ENCODE peak calls at places on chromosome 22, in ten cellular contexts. H, L, T, J, R, M, W, S, F and V are unnamed samples.

GRCh38 chr22:46538816-46539163 is 1.4 kb upstream of the CELSR1 start:
- DNase-seq in H (no peak), L (no peak), T (peak), J (no peak), R (no peak), M (peak), W (no peak), S (no peak), F (no peak), V (no peak)

GRCh38 chr22:42326301-42326700 is 55.8 kb upstream of the TCF20 start:
- DNase-seq in H (no peak), L (no peak), T (no peak), J (no peak), R (no peak), M (no peak), W (no peak), S (no peak), F (no peak), V (no peak)

GRCh38 chr22:29813563-29813962 is 24.5 kb downstream of the ASCC2 start:
- DNase-seq in H (no peak), L (no peak), T (no peak), J (peak), R (no peak), M (no peak), W (no peak), S (no peak), F (no peak), V (no peak)

GRCh38 chr22:46833228-46833627 is 70.8 kb downstream of the TBC1D22A start:
- DNase-seq in H (no peak), L (no peak), T (peak), J (peak), R (no peak), M (no peak), W (no peak), S (peak), F (no peak), V (no peak)

GRCh38 chr22:41902932-41903421 is 11.9 kb downstream of the SHISA8 start:
- DNase-seq in H (no peak), L (no peak), T (no peak), J (no peak), R (no peak), M (no peak), W (peak), S (peak), F (no peak), V (no peak)

GRCh38 chr22:34971456-34971855 is 94.5 kb upstream of the ISX start:
- DNase-seq in H (no peak), L (no peak), T (no peak), J (no peak), R (no peak), M (no peak), W (no peak), S (no peak), F (no peak), V (no peak)

GRCh38 chr22:30675436-30675835 is 7.8 kb upstream of the DUSP18 start:
- DNase-seq in H (no peak), L (no peak), T (no peak), J (no peak), R (no peak), M (no peak), W (no peak), S (no peak), F (no peak), V (no peak)

GRCh38 chr22:47119181-47119580 is 356.7 kb downstream of the TBC1D22A start:
- DNase-seq in H (no peak), L (no peak), T (no peak), J (no peak), R (no peak), M (peak), W (no peak), S (no peak), F (no peak), V (no peak)

GRCh38 chr22:46338636-46339035 is 3.1 kb downstream of the TRMU start:
- DNase-seq in H (no peak), L (no peak), T (no peak), J (no peak), R (no peak), M (no peak), W (no peak), S (no peak), F (no peak), V (no peak)

GRCh38 chr22:41551882-41552582 is 7.8 kb upstream of the POLR3H start:
- DNase-seq in H (no peak), L (no peak), T (no peak), J (no peak), R (no peak), M (no peak), W (no peak), S (no peak), F (no peak), V (no peak)

GRCh38 chr22:31857247-31857646 is 87.1 kb upstream of the YWHAH start:
- DNase-seq in H (no peak), L (no peak), T (no peak), J (peak), R (no peak), M (no peak), W (no peak), S (no peak), F (no peak), V (no peak)

GRCh38 chr22:42400811-42401547 is 31.2 kb downstream of the NFAM1 start:
- DNase-seq in H (no peak), L (no peak), T (no peak), J (no peak), R (no peak), M (no peak), W (no peak), S (no peak), F (no peak), V (no peak)

GRCh38 chr22:32699686-32700085 is 101.8 kb upstream of the TIMP3 start:
- DNase-seq in H (no peak), L (no peak), T (no peak), J (no peak), R (no peak), M (no peak), W (no peak), S (no peak), F (no peak), V (no peak)

GRCh38 chr22:35498026-35498425 is 42.6 kb upstream of the RASD2 start:
- DNase-seq in H (no peak), L (no peak), T (peak), J (peak), R (no peak), M (no peak), W (no peak), S (no peak), F (no peak), V (no peak)

GRCh38 chr22:27242917-27243589 is 558.5 kb downstream of the MN1 start:
- DNase-seq in H (no peak), L (no peak), T (no peak), J (peak), R (no peak), M (no peak), W (no peak), S (peak), F (no peak), V (no peak)

GRCh38 chr22:40238425-40239344 is 61.0 kb downstream of the TNRC6B start:
- DNase-seq in H (peak), L (no peak), T (peak), J (no peak), R (no peak), M (peak), W (peak), S (peak), F (no peak), V (no peak)

GRCh38 chr22:35312198-35313059 is 12.7 kb downstream of the TOM1 start:
- DNase-seq in H (peak), L (no peak), T (peak), J (peak), R (no peak), M (peak), W (no peak), S (no peak), F (no peak), V (no peak)

GRCh38 chr22:48897959-48898358 is 929.7 kb downstream of the BRD1 start:
- DNase-seq in H (no peak), L (no peak), T (no peak), J (no peak), R (no peak), M (no peak), W (no peak), S (no peak), F (no peak), V (no peak)

GRCh38 chr22:49046546-49047305 is 780.9 kb downstream of the BRD1 start:
- DNase-seq in H (no peak), L (no peak), T (no peak), J (peak), R (no peak), M (no peak), W (no peak), S (no peak), F (no peak), V (no peak)

GRCh38 chr22:35357883-35358621 is 22.8 kb upstream of the HMOX1 start:
- DNase-seq in H (no peak), L (no peak), T (peak), J (no peak), R (no peak), M (peak), W (no peak), S (no peak), F (no peak), V (no peak)

GRCh38 chr22:24101966-24102365 is 79.3 kb upstream of the SUSD2 start:
- DNase-seq in H (no peak), L (no peak), T (no peak), J (no peak), R (no peak), M (no peak), W (no peak), S (no peak), F (no peak), V (no peak)
- TF ChIP-seq CTCF in H (no peak), L (no peak), T (no peak), J (no peak), R (no peak), M (no peak), W (no peak), S (no peak), F (no peak), V (no peak)

GRCh38 chr22:50576070-50576469 is 2.2 kb downstream of the CPT1B start:
- DNase-seq in H (no peak), L (no peak), T (peak), J (no peak), R (no peak), M (peak), W (no peak), S (no peak), F (no peak), V (no peak)
- TF ChIP-seq CTCF in H (no peak), L (no peak), T (peak), J (no peak), R (no peak), M (peak), W (peak), S (peak), F (no peak), V (no peak)

GRCh38 chr22:39185601-39186012 is 33.1 kb upstream of the CBX7 start:
- DNase-seq in H (no peak), L (no peak), T (peak), J (no peak), R (peak), M (peak), W (peak), S (no peak), F (no peak), V (no peak)
- TF ChIP-seq CTCF in H (no peak), L (no peak), T (peak), J (peak), R (peak), M (peak), W (peak), S (no peak), F (no peak), V (no peak)

GRCh38 chr22:44668886-44669724 is 32.9 kb upstream of the PRR5 start:
- DNase-seq in H (no peak), L (no peak), T (no peak), J (no peak), R (no peak), M (no peak), W (peak), S (no peak), F (no peak), V (no peak)

GRCh38 chr22:44667829-44668189 is 34.2 kb upstream of the PRR5 start:
- DNase-seq in H (no peak), L (no peak), T (no peak), J (no peak), R (no peak), M (no peak), W (no peak), S (no peak), F (no peak), V (no peak)

GRCh38 chr22:44668190-44668885 is 33.7 kb upstream of the PRR5 start:
- DNase-seq in H (no peak), L (no peak), T (no peak), J (peak), R (no peak), M (no peak), W (peak), S (no peak), F (no peak), V (no peak)

GRCh38 chr22:44670220-44670983 is 31.6 kb upstream of the PRR5 start:
- DNase-seq in H (no peak), L (no peak), T (no peak), J (no peak), R (no peak), M (no peak), W (no peak), S (no peak), F (no peak), V (no peak)

DNA sequence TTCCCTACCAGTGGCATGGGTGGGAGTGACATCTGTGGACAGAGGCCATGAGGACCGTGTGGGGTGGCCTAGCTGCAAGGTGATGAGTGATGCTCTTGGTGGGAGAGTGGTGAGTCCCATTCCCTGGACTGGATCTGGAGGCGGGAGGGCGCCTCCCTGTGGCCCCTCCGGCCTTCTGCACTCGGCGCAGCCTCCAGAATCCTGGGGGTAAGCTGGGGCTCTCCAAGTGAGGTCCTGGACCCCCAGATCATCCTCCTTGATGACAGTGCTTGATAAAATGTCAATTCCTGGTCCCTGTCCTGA is 32.3 kb upstream of the PRR5 start:
- DNase-seq in H (no peak), L (no peak), T (peak), J (no peak), R (no peak), M (peak), W (no peak), S (no peak), F (no peak), V (no peak)
- TF ChIP-seq CTCF in H (no peak), L (no peak), T (peak), J (peak), R (no peak), M (peak), W (no peak), S (no peak), F (no peak), V (no peak)

DNA sequence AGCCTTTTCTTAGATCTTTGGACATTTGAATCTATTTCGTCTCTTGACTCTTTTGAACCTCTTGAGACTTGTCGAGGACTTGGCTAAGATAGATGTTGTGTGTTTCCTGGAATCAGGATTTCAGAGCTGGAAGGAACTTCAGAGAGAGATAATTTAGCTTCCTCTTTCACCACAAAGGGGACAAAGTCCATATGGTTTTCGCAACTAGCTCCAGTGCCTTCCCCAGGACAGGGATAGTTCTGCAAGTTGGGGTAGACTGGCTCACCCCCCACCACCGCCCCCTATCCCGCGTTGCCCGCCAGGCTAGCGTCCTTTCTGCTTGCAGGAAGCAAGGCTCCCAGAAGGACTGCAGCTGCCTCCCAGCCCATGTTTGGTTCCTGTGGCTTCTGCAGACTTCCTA is 75.7 kb upstream of the MYO18B start:
- DNase-seq in H (no peak), L (peak), T (no peak), J (peak), R (peak), M (no peak), W (peak), S (no peak), F (no peak), V (no peak)
- TF ChIP-seq CTCF in H (no peak), L (no peak), T (no peak), J (no peak), R (no peak), M (no peak), W (no peak), S (no peak), F (no peak), V (no peak)

DNA sequence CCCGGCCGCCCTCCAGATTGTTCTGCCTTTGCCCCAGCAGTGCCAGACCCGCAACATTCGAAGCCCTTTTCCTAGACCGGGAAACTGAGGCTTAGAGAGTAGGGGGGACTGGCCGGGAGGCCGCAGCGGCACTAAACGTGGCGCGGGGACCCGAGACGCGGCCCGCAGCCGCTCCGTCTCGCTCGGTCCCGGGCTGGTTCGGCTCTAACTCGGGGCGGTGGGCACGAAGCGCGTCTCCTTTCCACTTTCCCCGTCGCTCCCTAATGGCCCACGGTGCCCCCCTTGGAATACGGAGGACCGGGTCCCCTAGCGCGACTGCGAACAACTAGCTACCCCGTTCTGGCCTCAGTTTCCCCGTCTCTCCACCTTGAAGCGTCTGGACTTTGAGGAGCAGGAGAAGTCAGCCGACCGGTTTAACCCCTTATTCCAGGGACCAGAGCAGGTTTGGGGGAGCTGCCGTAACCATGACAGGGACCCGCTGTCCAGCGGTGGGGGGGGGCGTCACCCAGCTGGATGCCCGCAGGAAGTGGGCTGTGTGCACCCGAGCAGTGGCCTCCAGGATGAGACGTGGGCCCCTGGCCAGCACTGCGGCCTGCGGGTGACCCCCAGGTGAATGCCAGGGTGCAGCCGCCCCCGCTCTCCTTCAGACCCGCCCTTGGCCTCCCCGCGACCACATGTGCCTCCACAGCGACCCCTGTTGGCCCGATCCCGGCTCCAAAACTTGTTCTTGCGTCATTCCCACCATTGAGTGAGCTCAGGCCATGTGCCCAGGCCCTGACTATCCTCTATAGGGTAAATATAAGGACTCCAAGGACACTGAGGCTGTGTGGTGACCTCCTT is 1.1 kb downstream of the CDC42EP1 start:
- DNase-seq in H (peak), L (no peak), T (peak), J (peak), R (peak), M (peak), W (peak), S (peak), F (peak), V (peak)
- TF ChIP-seq CTCF in H (peak), L (peak), T (peak), J (peak), R (peak), M (peak), W (peak), S (peak), F (peak), V (peak)

GRCh38 chr22:19967850-19968449 is 26.3 kb upstream of the TXNRD2 start:
- DNase-seq in H (no peak), L (no peak), T (no peak), J (no peak), R (no peak), M (no peak), W (no peak), S (no peak), F (no peak), V (no peak)

GRCh38 chr22:19963863-19964642 is 22.4 kb upstream of the TXNRD2 start:
- DNase-seq in H (no peak), L (no peak), T (no peak), J (no peak), R (no peak), M (no peak), W (no peak), S (no peak), F (no peak), V (no peak)

GRCh38 chr22:19964701-19965386 is 23.2 kb upstream of the TXNRD2 start:
- DNase-seq in H (no peak), L (no peak), T (no peak), J (no peak), R (no peak), M (no peak), W (no peak), S (no peak), F (no peak), V (no peak)

GRCh38 chr22:19966908-19967750 is 25.5 kb upstream of the TXNRD2 start:
- DNase-seq in H (no peak), L (no peak), T (no peak), J (no peak), R (no peak), M (no peak), W (no peak), S (no peak), F (no peak), V (no peak)

GRCh38 chr22:19965771-19966709 is 24.4 kb upstream of the TXNRD2 start:
- DNase-seq in H (no peak), L (no peak), T (no peak), J (no peak), R (no peak), M (no peak), W (no peak), S (no peak), F (no peak), V (no peak)
- TF ChIP-seq CTCF in H (peak), L (peak), T (peak), J (peak), R (no peak), M (peak), W (no peak), S (no peak), F (no peak), V (no peak)